ENCODE peak calls at places on chromosomes 4 and X, in nine cellular contexts. T is left ventricle myocardium inferior, S is kidney, A is brain microvascular endothelial cell, Z is upper lobe of left lung, U is CD14-positive monocyte, Q is PC-3, H is GM12865, Y is psoas muscle. B is an unnamed sample.

GRCh38 chr4:55358668-55359067 is 12.6 kb downstream of the SRD5A3 start:
- DNase-seq in Q (peak), H (peak), S (no peak), Z (no peak), Y (no peak), T (no peak), A (peak), U (no peak), B (peak)

GRCh38 chr4:153242848-153243324 is 38.6 kb downstream of the TRIM2 start:
- DNase-seq in Z (peak), Q (no peak), H (no peak), S (no peak), A (no peak), Y (no peak), T (no peak), U (no peak), B (no peak)

GRCh38 chr4:129603241-129603931 is 507.4 kb downstream of the C4orf33 start:
- DNase-seq in U (no peak), A (no peak), H (no peak), Y (no peak), T (no peak), Z (no peak), Q (no peak), S (no peak), B (no peak)

GRCh38 chrX:131366387-131366786 is 77.3 kb upstream of the IGSF1 start:
- DNase-seq in Z (no peak), Q (peak), U (no peak), S (no peak), T (no peak), H (peak), Y (no peak), A (no peak), B (no peak)

GRCh38 chr4:37885496-37885895 is 5.4 kb upstream of the TBC1D1 start:
- DNase-seq in S (no peak), T (no peak), H (no peak), A (peak), Q (no peak), Y (no peak), U (no peak), Z (no peak), B (peak)

GRCh38 chr4:2352171-2352570 is 66.3 kb downstream of the ZFYVE28 start:
- DNase-seq in A (no peak), H (no peak), Z (no peak), T (no peak), Q (no peak), U (no peak), S (peak), Y (no peak), B (peak)

GRCh38 chr4:59553739-59554126 is 1646.4 kb upstream of the ADGRL3 start:
- DNase-seq in H (peak), T (no peak), Y (no peak), U (no peak), A (peak), S (no peak), Q (peak), Z (no peak), B (no peak)

GRCh38 chr4:26782830-26783202 is 77.8 kb upstream of the STIM2 start:
- DNase-seq in A (no peak), Z (no peak), S (no peak), Y (no peak), Q (peak), U (no peak), H (no peak), T (no peak), B (no peak)

GRCh38 chr4:45350438-45350837 is 624.1 kb upstream of the GNPDA2 start:
- DNase-seq in Z (no peak), S (no peak), Y (no peak), A (no peak), T (no peak), Q (peak), U (no peak), H (peak), B (peak)

GRCh38 chrX:43349363-43349762 is 306.7 kb upstream of the MAOA start:
- DNase-seq in U (no peak), Y (no peak), S (no peak), A (peak), T (no peak), H (peak), Z (no peak), Q (peak), B (peak)
- TF ChIP-seq CTCF in U (peak), Y (peak), S (peak), A (peak), T (peak), H (peak), Z (peak), Q (peak), B (peak)

DNA sequence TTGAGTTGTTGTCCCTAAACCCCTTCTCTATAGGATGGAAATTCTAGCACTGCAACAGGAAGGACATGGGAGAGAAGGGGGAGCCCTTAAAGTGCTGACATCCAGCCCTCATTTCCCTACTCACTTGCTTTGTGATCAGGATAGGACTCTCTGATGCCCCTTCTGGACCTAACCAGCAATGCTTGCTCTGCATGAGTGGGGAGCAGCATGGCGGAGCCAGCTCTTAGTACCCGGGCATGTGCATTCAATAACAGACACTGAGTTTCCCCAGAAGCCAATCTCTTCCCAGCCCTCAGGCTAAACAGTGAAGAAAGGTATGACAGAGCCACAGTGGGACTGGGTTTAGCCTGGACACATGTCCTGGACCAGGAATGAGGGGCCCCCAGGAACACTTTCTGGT is 14.0 kb downstream of the SOD3 start:
- DNase-seq in T (no peak), Y (no peak), S (no peak), A (no peak), Q (peak), U (no peak), Z (no peak), H (peak), B (no peak)
- TF ChIP-seq CTCF in T (peak), Y (no peak), S (no peak), A (peak), Q (peak), U (no peak), Z (no peak), H (peak), B (no peak)

DNA sequence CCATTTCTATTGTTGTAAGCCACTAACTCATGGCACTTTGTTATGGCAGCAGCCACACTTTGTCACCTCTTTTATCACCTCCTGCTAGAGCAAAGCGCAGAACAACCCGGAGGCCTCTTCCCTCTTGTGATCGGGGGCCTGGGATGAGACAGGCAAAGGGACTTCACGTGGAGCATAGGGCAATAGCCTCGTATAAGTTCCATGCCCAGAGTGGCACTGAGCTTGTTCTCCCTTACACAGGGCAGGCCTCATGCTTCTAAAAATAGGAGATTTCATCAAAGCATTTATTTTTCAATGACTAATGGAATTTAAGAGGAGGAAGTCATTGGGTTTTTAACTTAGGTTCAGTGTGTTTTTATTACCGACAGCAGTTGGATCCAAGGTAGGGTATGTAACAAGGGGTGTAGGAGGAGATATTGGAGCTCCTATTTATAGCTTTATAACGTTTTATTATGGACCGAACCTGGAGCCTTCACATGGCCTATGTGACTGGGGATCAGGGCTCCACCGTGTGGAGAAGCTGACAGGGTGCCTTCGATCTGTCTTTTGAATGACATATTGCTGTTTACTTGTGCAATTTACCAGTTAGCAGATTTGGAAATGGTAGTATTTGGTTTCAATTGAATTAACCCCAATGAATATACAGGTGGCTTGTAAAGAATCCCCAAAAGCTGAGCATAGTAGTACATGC is 93.8 kb downstream of the SLC2A9 start:
- DNase-seq in A (no peak), Q (no peak), T (no peak), H (no peak), U (no peak), S (no peak), Z (no peak), Y (no peak), B (no peak)
- TF ChIP-seq CTCF in A (no peak), Q (peak), T (peak), H (no peak), U (no peak), S (no peak), Z (no peak), Y (peak), B (no peak)

GRCh38 chr4:158673633-158674032 is 1.5 kb downstream of the ETFDH start:
- DNase-seq in S (no peak), Z (no peak), H (no peak), Y (no peak), Q (no peak), T (no peak), U (no peak), A (no peak), B (no peak)

GRCh38 chr4:158681630-158682029 is 9.5 kb downstream of the ETFDH start:
- DNase-seq in T (no peak), Q (no peak), Y (no peak), A (no peak), H (no peak), Z (no peak), S (no peak), U (no peak), B (no peak)

GRCh38 chr4:158676076-158676475 is 4.0 kb downstream of the ETFDH start:
- DNase-seq in Q (no peak), U (no peak), Z (no peak), T (no peak), H (no peak), S (no peak), Y (no peak), A (no peak), B (no peak)

GRCh38 chr4:158682071-158682470 is 10.0 kb downstream of the ETFDH start:
- DNase-seq in Q (no peak), T (no peak), Z (no peak), H (no peak), Y (no peak), U (no peak), A (no peak), S (no peak), B (no peak)

DNA sequence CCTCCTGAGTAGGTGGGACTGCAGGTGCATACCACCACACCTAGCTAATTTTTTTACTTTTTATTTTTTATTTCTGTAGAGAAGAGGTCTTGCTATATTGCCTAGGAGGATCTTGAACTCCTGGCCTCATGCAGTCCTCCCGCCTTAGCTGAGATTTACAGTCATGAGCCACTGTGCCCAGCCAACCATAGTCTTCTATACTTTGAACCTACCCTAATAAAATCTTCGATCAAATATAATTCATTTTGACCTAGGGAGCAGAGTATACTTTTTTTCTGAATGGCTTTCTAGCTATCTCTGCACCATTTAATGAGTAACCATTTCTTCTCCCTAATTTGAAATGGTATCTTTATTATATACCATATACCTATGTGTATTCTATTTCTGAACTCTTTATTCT is 6.7 kb downstream of the ETFDH start:
- DNase-seq in Z (no peak), T (no peak), H (no peak), Y (no peak), S (no peak), A (no peak), Q (no peak), U (no peak), B (no peak)
- TF ChIP-seq CTCF in Z (no peak), T (no peak), H (no peak), Y (no peak), S (no peak), A (no peak), Q (no peak), U (no peak), B (no peak)

GRCh38 chrX:32687379-32687778 is 524.0 kb downstream of the DMD start:
- DNase-seq in Y (peak), A (no peak), U (no peak), H (no peak), T (no peak), Q (no peak), S (no peak), Z (no peak), B (no peak)
- TF ChIP-seq CTCF in Y (no peak), A (peak), U (no peak), H (no peak), T (peak), Q (no peak), S (no peak), Z (no peak), B (no peak)

DNA sequence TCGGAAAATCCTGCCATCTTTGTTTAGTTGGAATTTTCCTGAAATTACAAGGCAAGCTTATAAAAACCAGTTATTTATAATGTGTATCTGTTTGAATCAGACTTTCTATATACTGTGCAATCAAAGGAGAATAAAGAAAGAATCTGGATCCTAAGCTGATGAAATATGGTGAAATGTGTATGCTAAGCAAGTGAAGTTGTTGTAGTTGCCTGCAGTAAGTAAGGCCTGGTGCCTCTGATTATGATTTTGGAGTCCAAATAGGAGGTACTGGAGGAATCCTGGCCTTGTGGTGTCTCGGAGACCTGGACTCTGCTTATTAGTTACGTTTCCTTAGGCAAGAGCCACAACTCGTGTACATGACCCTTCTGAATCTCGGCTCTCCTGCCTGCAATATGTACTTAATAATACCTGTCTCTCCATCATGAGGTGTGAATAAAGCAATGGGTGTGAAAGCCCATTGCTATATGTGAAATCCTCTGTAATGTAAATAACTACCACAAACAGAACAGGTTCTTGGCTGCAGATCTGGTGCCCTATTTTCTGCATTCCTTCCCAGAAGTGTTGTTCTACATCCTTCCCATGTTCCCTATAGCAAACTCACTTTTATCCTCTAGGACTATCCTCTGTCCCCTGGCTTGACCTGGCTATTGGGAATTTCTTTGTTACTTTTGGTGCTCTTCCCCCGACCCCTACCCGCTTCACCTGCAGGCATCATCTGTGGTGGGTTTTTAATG is 13.2 kb upstream of the FREM3 start:
- DNase-seq in H (no peak), Q (no peak), A (no peak), T (no peak), Z (no peak), Y (no peak), U (no peak), S (no peak), B (no peak)
- TF ChIP-seq CTCF in H (no peak), Q (no peak), A (no peak), T (no peak), Z (no peak), Y (no peak), U (no peak), S (no peak), B (no peak)

DNA sequence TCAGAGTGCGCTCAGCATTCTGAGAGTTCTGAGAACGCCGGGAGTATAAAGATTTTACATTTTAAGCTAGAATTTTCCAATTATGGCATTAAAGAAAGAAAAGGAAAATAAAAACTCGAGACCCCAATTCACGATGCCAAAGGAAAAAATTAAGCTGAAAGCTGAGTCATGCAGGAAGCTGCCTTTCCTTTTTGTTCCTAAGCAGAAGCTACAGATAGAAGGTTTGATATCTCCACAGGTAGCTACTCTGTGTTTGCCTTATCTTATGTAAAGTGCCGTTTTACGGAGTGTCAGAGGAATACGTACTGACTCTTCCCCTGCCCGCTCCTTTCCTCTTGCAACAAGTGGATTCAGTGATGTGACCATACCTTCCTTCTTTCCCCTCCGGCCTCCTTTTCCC is 10.8 kb upstream of the SORBS2 start:
- DNase-seq in Q (no peak), U (no peak), S (no peak), Y (no peak), A (no peak), Z (no peak), H (no peak), T (no peak), B (no peak)
- TF ChIP-seq CTCF in Q (no peak), U (no peak), S (no peak), Y (no peak), A (no peak), Z (no peak), H (no peak), T (no peak), B (no peak)

GRCh38 chr4:154549894-154550790 is at the start of gene PLRG1:
- DNase-seq in U (peak), T (peak), Y (peak), Z (peak), H (peak), Q (peak), S (peak), A (peak), B (peak)
- TF ChIP-seq CTCF in U (no peak), T (peak), Y (peak), Z (peak), H (no peak), Q (no peak), S (peak), A (peak), B (no peak)

DNA sequence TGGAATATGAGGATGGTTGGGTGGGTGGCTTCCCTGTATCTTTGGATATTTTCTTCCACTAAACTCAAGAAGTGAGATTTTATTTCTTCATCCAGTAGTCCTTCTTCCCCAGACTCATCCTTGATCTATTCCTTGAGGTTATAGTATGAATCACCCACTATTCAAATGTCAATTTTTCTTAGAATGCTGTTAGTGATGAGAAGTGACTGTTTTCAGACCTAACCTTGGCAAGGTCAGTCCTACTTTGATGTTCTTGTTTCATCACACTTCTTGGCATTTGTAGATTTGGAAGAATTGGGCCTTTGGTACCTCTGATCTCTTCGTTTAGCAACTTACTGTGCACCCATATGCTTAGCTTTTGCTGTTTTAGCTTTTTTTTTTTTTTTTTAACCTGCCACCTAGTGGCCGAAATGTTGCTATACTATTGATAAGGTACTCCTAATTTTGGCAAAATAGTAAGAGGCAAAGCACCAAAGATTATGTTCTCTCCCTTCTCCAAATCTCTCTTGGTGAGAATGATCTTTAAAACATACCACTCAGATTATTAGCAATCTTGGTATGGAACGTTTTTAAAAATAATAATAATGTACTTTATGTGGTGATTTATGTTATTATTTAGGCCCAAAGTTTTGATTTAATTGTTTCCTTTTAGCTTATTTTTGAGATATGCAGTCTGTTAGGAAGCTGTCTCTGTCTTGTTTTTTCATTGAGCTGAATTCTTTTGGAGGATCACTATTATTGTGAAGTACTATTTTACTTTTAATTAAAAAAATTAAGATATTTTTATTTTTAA is 16.5 kb downstream of the DCK start:
- DNase-seq in U (no peak), S (no peak), Y (no peak), Q (peak), T (no peak), A (no peak), Z (no peak), H (peak), B (peak)
- TF ChIP-seq CTCF in U (peak), S (peak), Y (peak), Q (peak), T (peak), A (peak), Z (peak), H (peak), B (peak)

GRCh38 chr4:11518754-11519153 is 90.1 kb upstream of the HS3ST1 start:
- DNase-seq in A (no peak), H (no peak), T (no peak), Q (no peak), U (no peak), Y (no peak), Z (no peak), S (no peak), B (no peak)
- TF ChIP-seq CTCF in A (no peak), H (no peak), T (no peak), Q (no peak), U (no peak), Y (no peak), Z (no peak), S (no peak), B (no peak)